ENCODE peak calls at places on chromosomes 6 and 20, in four cellular contexts. V is T1000; Z is stimulated activated CD4-positive, alpha-beta T cell treated with anti-CD3 and anti-CD28 coated beads, Interleukin-4, amount 100 ng/mL, for 48 hours; E is vagina. D is an unnamed sample.

GRCh38 chr6:28803337-28803709 is 120.5 kb downstream of the TRIM27 start:
- DNase-seq in V (no peak), Z (no peak), E (no peak), D (no peak)

GRCh38 chr6:148370171-148370570 is 27.5 kb downstream of the SASH1 start:
- DNase-seq in Z (no peak), E (no peak), V (no peak), D (no peak)

GRCh38 chr20:19835533-19836222 is 77.6 kb downstream of the RIN2 start:
- DNase-seq in Z (no peak), V (no peak), E (no peak), D (no peak)

GRCh38 chr6:89944181-89944755 is 50.0 kb downstream of the GJA10 start:
- DNase-seq in E (no peak), V (no peak), Z (no peak), D (no peak)

GRCh38 chr20:64220891-64221527 is 34.5 kb upstream of the PCMTD2 start:
- DNase-seq in V (no peak), E (no peak), Z (no peak), D (no peak)

GRCh38 chr6:151391471-151392428 is at the start of gene ZBTB2:
- DNase-seq in Z (peak; percentile 41), E (no peak), V (peak; percentile 14), D (peak; percentile 75)

GRCh38 chr6:157173756-157174155 is 149.6 kb downstream of the TMEM242 start:
- DNase-seq in Z (no peak), E (no peak), V (no peak), D (no peak)

GRCh38 chr6:159061805-159062563 is 17.2 kb upstream of the TAGAP start:
- DNase-seq in E (no peak), V (no peak), Z (no peak), D (no peak)

GRCh38 chr6:14243617-14244016 is 126.0 kb downstream of the CD83 start:
- DNase-seq in E (peak; percentile 74), Z (no peak), V (no peak), D (no peak)

GRCh38 chr6:108736832-108737231 is 111.4 kb upstream of the ARMC2 start:
- DNase-seq in V (no peak), E (no peak), Z (no peak), D (peak; percentile 28)

GRCh38 chr6:34990971-34991560 is 102.0 kb downstream of the ANKS1A start:
- DNase-seq in E (no peak), V (no peak), Z (no peak), D (no peak)

GRCh38 chr6:71478834-71479541 is 190.4 kb downstream of the OGFRL1 start:
- DNase-seq in V (no peak), E (no peak), Z (no peak), D (no peak)

GRCh38 chr6:78538002-78538401 is 329.3 kb upstream of the IRAK1BP1 start:
- DNase-seq in E (no peak), V (no peak), Z (no peak), D (no peak)

GRCh38 chr6:108848116-108848868 is at the start of gene ARMC2:
- DNase-seq in Z (peak; percentile 83), V (peak; percentile 92), E (no peak), D (peak; percentile 83)

GRCh38 chr6:16635810-16636602 is 125.3 kb downstream of the ATXN1 start:
- DNase-seq in V (no peak), Z (no peak), E (no peak), D (peak; percentile 20)

GRCh38 chr20:46644733-46645132 is 6.5 kb downstream of the SLC13A3 start:
- DNase-seq in Z (no peak), V (no peak), E (no peak), D (no peak)

GRCh38 chr6:33277663-33278391 is 904 bp downstream of the B3GALT4 start:
- DNase-seq in V (no peak), Z (no peak), E (no peak), D (no peak)

GRCh38 chr20:49541733-49542513 is 26.0 kb downstream of the PTGIS start:
- DNase-seq in V (no peak), E (no peak), Z (peak; percentile 62), D (peak; percentile 45)

GRCh38 chr6:134734312-134734869 is 215.5 kb downstream of the ALDH8A1 start:
- DNase-seq in V (no peak), Z (no peak), E (no peak), D (no peak)

GRCh38 chr6:44071670-44072451 is 55.4 kb downstream of the MRPL14 start:
- DNase-seq in V (no peak), Z (no peak), E (no peak), D (peak; percentile 98)

GRCh38 chr20:60271597-60271996 is 313.4 kb downstream of the CDH26 start:
- DNase-seq in Z (no peak), V (no peak), E (no peak), D (no peak)

GRCh38 chr6:35392111-35392702 is 49.8 kb downstream of the PPARD start:
- DNase-seq in Z (no peak), E (no peak), V (no peak), D (no peak)

GRCh38 chr6:116596815-116597214 is 19.5 kb upstream of the RSPH4A start:
- DNase-seq in V (no peak), Z (no peak), E (no peak), D (no peak)

GRCh38 chr6:53984163-53984562 is 127.1 kb upstream of the MLIP start:
- DNase-seq in V (peak; percentile 33), E (no peak), Z (no peak), D (peak; percentile 53)

GRCh38 chr6:99364026-99364425 is 14.6 kb upstream of the FAXC start:
- DNase-seq in V (no peak), Z (no peak), E (no peak), D (no peak)

GRCh38 chr6:169429001-169429400 is 175.4 kb upstream of the THBS2 start:
- DNase-seq in E (no peak), Z (no peak), V (no peak), D (no peak)

GRCh38 chr6:56637640-56638039 is 5.0 kb downstream of the DST start:
- DNase-seq in Z (no peak), E (no peak), V (no peak), D (peak; percentile 11)

GRCh38 chr20:60037120-60037499 is 78.9 kb downstream of the CDH26 start:
- DNase-seq in E (no peak), V (no peak), Z (no peak), D (peak; percentile 22)

GRCh38 chr6:111478064-111478476 is 4.9 kb downstream of the REV3L start:
- DNase-seq in Z (no peak), E (no peak), V (no peak), D (no peak)

GRCh38 chr6:7129360-7129759 is 21.6 kb downstream of the RREB1 start:
- DNase-seq in Z (no peak), E (no peak), V (no peak), D (no peak)

GRCh38 chr6:144652292-144652891 is 367.3 kb downstream of the UTRN start:
- DNase-seq in V (no peak), Z (no peak), E (no peak), D (no peak)

GRCh38 chr20:59526242-59527225 is 77.8 kb upstream of the PHACTR3 start:
- DNase-seq in Z (no peak), V (no peak), E (no peak), D (no peak)

GRCh38 chr6:138682722-138683521 is 90.6 kb upstream of the CCDC28A start:
- DNase-seq in Z (no peak), E (no peak), V (peak; percentile 8), D (peak; percentile 67)